ENCODE peak calls at places on chromosomes 16 and 17, in four cellular contexts. J, U, V and O are unnamed samples. For H3K9me3, the result is how much of the 10 kb centered on the place peaks cover.

GRCh38 chr16:50263060-50263909 is 3.1 kb upstream of the ADCY7 start:
- DNase-seq in U (peak), V (no peak), J (no peak), O (no peak)

GRCh38 chr16:28140788-28141618 is 70.8 kb downstream of the XPO6 start:
- DNase-seq in U (no peak), J (peak), V (peak), O (no peak)

GRCh38 chr17:81386646-81387234 is 8.5 kb upstream of the BAHCC1 start:
- DNase-seq in U (no peak), V (peak), J (no peak), O (no peak)

GRCh38 chr16:84245933-84246678 is 6.3 kb upstream of the KCNG4 start:
- DNase-seq in V (no peak), U (no peak), J (no peak), O (no peak)

GRCh38 chr16:27795992-27796614 is 246.2 kb downstream of the KATNIP start:
- DNase-seq in U (peak), V (peak), J (no peak), O (peak)

GRCh38 chr16:24950275-24950674 is 64.9 kb downstream of the ARHGAP17 start:
- DNase-seq in U (no peak), J (no peak), V (no peak), O (no peak)

GRCh38 chr17:51640108-51640622 is 379.8 kb downstream of the UTP18 start:
- DNase-seq in J (no peak), V (peak), U (peak), O (peak)

GRCh38 chr16:14965328-14965727 is 9.5 kb upstream of the PDXDC1 start:
- DNase-seq in V (no peak), J (no peak), U (no peak), O (no peak)

GRCh38 chr17:79617304-79617703 is 6.5 kb upstream of the RBFOX3 start:
- DNase-seq in V (no peak), J (no peak), U (no peak), O (no peak)

GRCh38 chr16:70738083-70738977 is 52.5 kb upstream of the MTSS2 start:
- DNase-seq in V (peak), U (peak), J (no peak), O (no peak)

GRCh38 chr16:75102595-75102994 is 14.0 kb downstream of the LDHD start:
- DNase-seq in J (no peak), V (no peak), U (no peak), O (no peak)

GRCh38 chr17:63193827-63194226 is 227.8 kb downstream of the TANC2 start:
- DNase-seq in U (no peak), J (no peak), V (no peak), O (no peak)

GRCh38 chr17:142102-142661 is 4.8 kb downstream of the SCGB1C2 start:
- DNase-seq in J (no peak), V (peak), U (no peak), O (no peak)

GRCh38 chr17:77371117-77371887 is 230.5 kb downstream of the SEC14L1 start:
- DNase-seq in V (no peak), U (no peak), J (no peak), O (no peak)

GRCh38 chr16:58269526-58269925 is 25.3 kb downstream of the PRSS54 start:
- DNase-seq in V (no peak), J (no peak), U (no peak), O (no peak)

GRCh38 chr16:86261379-86261778 is 248.9 kb upstream of the FOXF1 start:
- DNase-seq in V (no peak), J (peak), U (no peak), O (no peak)

GRCh38 chr17:21284319-21285163 is at the start of gene MAP2K3:
- DNase-seq in J (peak), V (peak), U (peak), O (peak)

GRCh38 chr17:13293421-13293820 is 275.6 kb upstream of the ELAC2 start:
- DNase-seq in V (no peak), U (no peak), J (no peak), O (no peak)

GRCh38 chr16:7849891-7850290 is 517.2 kb downstream of the RBFOX1 start:
- DNase-seq in U (no peak), J (no peak), V (no peak), O (no peak)

GRCh38 chr16:4426021-4426684 is 485 bp downstream of the DNAJA3 start:
- DNase-seq in U (no peak), V (peak), J (no peak), O (no peak)

GRCh38 chr17:53655591-53655990 is 167.1 kb upstream of the KIF2B start:
- DNase-seq in V (no peak), U (no peak), J (no peak), O (no peak)

GRCh38 chr16:75086281-75086680 is 30.3 kb downstream of the LDHD start:
- DNase-seq in U (no peak), V (no peak), J (no peak), O (no peak)

GRCh38 chr17:74690409-74690825 is 22.3 kb downstream of the CD300LF start:
- DNase-seq in V (no peak), U (no peak), J (no peak), O (no peak)

GRCh38 chr17:41555105-41555887 is 16.6 kb downstream of the KRT9 start:
- DNase-seq in V (no peak), J (no peak), U (no peak), O (no peak)

GRCh38 chr16:48053346-48053745 is 102.4 kb downstream of the ABCC12 start:
- DNase-seq in U (peak), V (no peak), J (no peak), O (peak)

GRCh38 chr17:64442550-64442971 is 6.4 kb upstream of the MILR1 start:
- DNase-seq in J (no peak), V (no peak), U (no peak), O (no peak)

GRCh38 chr17:64441772-64442549 is 7.0 kb upstream of the MILR1 start:
- DNase-seq in J (no peak), U (no peak), V (peak), O (no peak)

GRCh38 chr17:64443086-64443760 is 5.7 kb upstream of the MILR1 start:
- DNase-seq in V (no peak), J (no peak), U (no peak), O (no peak)

GRCh38 chr17:64437944-64438525 is 10.9 kb upstream of the MILR1 start:
- DNase-seq in J (no peak), V (no peak), U (no peak), O (no peak)
- H3K9me3 ChIP-seq in J (under half), V (under half), U (under half), O (half or more)

DNA sequence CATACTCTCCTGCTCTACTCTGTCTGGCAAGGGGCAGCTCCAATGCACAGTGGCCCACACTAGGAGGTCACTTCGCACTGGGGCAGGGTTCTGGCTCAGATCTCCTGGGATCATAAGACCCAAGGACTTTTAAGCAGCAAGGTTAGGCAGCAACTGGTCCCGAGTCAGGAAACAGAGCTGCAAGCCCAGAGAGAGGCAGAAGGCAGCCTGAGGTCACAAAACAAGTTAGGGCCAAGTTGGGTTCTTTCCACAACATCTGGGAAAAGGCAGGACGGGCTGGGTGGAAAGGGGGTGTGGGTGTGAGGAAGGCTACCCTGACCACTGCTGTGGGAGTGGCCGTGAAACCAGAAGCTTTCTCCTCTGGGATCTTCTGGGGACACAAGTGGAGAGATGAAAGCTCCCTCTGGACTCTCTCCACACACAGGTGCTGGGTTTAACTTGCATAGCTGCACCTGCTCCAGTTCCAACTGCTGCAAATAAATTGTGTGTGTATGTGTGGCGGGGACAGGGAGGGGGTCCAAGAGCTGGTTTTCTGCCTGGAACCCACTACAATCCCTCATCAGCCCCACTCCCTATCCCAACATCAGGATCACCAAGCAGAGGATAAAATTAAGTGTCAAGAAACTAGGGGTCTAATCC is 8.0 kb upstream of the TSPOAP1 start:
- DNase-seq in J (no peak), U (no peak), V (no peak), O (no peak)
- H3K4me3 ChIP-seq in J (peak), U (no peak), V (no peak), O (no peak)

GRCh38 chr16:13229039-13229438 is 327.6 kb downstream of the SHISA9 start:
- DNase-seq in J (no peak), U (no peak), V (no peak), O (no peak)

GRCh38 chr16:13236308-13236707 is 334.9 kb downstream of the SHISA9 start:
- DNase-seq in U (no peak), V (no peak), J (no peak), O (no peak)

GRCh38 chr16:13231365-13231764 is 330.0 kb downstream of the SHISA9 start:
- DNase-seq in V (no peak), U (no peak), J (no peak), O (peak)

GRCh38 chr16:13238182-13238581 is 336.8 kb downstream of the SHISA9 start:
- DNase-seq in U (no peak), V (peak), J (no peak), O (no peak)

GRCh38 chr16:13234999-13235398 is 333.6 kb downstream of the SHISA9 start:
- DNase-seq in J (no peak), U (no peak), V (no peak), O (no peak)
- TF ChIP-seq SUZ12 in J (no peak), U (no peak), V (no peak), O (no peak)

GRCh38 chr16:35752773-35753558 is 2293.6 kb downstream of the TP53TG3F start:
- DNase-seq in V (no peak), J (no peak), U (no peak), O (no peak)
- H3K9me3 ChIP-seq in V (half or more), J (under half), U (half or more), O (under half)

GRCh38 chr16:30637952-30638351 is 12.8 kb upstream of the PRR14 start:
- DNase-seq in J (no peak), U (no peak), V (peak), O (no peak)

GRCh38 chr16:30628628-30629342 is 18.6 kb upstream of the ZNF689 start:
- DNase-seq in V (peak), U (peak), J (no peak), O (peak)

GRCh38 chr16:30636599-30636998 is 14.2 kb upstream of the PRR14 start:
- DNase-seq in J (no peak), U (no peak), V (no peak), O (no peak)

GRCh38 chr16:30633526-30633925 is 17.2 kb upstream of the PRR14 start:
- DNase-seq in U (no peak), J (no peak), V (no peak), O (no peak)
- H3K4me3 ChIP-seq in U (no peak), J (peak), V (peak), O (peak)

DNA sequence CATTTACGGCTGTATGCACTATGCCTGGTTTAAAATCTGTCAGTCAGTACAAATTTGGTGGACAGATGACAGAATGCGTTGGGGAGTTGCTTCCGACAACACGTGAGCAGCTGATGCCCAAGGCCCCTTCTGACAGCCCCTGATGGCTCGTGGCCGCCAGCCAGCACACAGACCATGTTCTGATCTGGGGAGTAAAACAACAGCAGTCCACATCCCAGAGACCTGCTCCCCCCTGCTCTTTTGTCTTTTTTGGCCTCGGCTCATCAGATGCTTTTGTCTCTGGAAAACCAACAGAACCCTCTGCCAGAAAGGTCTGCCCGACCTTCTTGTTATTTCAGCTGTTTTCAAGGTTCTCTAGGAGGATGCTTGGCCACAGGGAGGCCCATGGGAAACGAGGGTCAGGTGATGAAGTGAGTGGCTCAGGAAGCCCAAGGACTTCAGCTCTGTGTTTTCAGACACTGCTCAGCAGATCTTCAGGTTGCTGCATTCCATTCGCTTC is 10.8 kb downstream of the ARSG start:
- DNase-seq in V (no peak), J (no peak), U (no peak), O (no peak)
- TF ChIP-seq SUZ12 in V (no peak), J (no peak), U (no peak), O (no peak)

GRCh38 chr16:35795361-35796029 is 2336.1 kb downstream of the TP53TG3F start:
- DNase-seq in J (no peak), U (no peak), V (no peak), O (no peak)
- H3K9me3 ChIP-seq in J (under half), U (half or more), V (half or more), O (under half)

DNA sequence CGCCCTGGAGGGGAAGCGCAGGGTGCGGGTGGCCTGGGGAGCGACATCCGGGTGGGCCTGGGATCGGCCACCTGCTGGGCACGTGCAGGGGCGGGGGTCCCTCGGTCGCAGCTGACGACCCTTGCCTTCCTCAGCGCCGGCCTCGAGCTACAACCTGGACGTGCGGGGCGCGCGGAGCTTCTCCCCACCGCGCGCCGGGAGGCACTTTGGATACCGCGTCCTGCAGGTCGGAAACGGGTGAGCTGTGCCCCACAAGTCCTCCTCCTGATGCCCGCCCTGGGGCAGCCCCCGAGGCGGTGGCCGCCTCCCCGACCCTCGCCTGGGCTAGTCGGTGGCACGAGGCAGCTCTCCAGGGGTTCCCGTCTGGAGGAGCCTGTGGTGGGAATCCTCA is 1.5 kb downstream of the ITGAL start:
- DNase-seq in U (no peak), J (no peak), V (no peak), O (no peak)
- H3K4me3 ChIP-seq in U (no peak), J (peak), V (no peak), O (no peak)

GRCh38 chr17:45305532-45306087 is 11.2 kb downstream of the MAP3K14 start:
- DNase-seq in V (no peak), U (no peak), J (no peak), O (no peak)

GRCh38 chr17:45307290-45308015 is 9.4 kb downstream of the MAP3K14 start:
- DNase-seq in V (no peak), U (no peak), J (peak), O (no peak)

GRCh38 chr17:45306623-45307022 is 10.2 kb downstream of the MAP3K14 start:
- DNase-seq in V (no peak), J (no peak), U (no peak), O (no peak)

GRCh38 chr17:45308016-45308365 is 8.8 kb downstream of the MAP3K14 start:
- DNase-seq in J (no peak), U (no peak), V (no peak), O (no peak)

DNA sequence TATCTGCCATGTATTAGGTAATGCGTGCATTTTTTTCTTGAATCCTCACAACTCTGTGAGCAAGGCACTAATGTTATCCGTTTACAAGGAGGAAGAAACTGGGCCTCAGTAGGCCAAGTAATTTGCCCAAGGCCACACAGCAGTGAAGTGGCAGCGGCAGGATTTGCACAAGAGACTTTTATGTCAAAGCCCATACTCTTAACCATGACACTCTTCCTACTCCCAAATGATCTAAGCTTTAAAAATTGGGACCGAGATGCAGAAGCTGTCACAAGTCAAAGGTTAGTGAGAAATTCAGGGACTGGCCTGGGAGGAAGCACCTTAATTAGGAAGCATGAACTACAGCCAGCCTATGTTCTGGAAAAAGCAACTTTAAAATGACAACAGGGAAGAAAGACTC is 10.7 kb downstream of the MAP3K14 start:
- DNase-seq in U (no peak), J (no peak), V (no peak), O (no peak)
- TF ChIP-seq SUZ12 in U (no peak), J (no peak), V (no peak), O (no peak)

GRCh38 chr16:35687781-35688180 is 2228.4 kb downstream of the TP53TG3F start:
- DNase-seq in J (no peak), V (no peak), U (no peak), O (no peak)
- H3K9me3 ChIP-seq in J (under half), V (half or more), U (under half), O (under half)